ENCODE peak calls at places on chromosome 16, in nine cellular contexts. R is CD4-positive, alpha-beta T cell; V is IMR-90; A is uterus; D is PC-3; G is WERI-Rb-1; E is AG04450; F is right cardiac atrium; U is GM12878. Q is an unnamed sample.

GRCh38 chr16:8937803-8938202 is 25.9 kb downstream of the USP7 start:
- DNase-seq in E (no peak), R (no peak), A (no peak), U (no peak), V (no peak), F (no peak), D (peak), G (no peak), Q (no peak)

GRCh38 chr16:17204248-17205043 is 266.3 kb downstream of the XYLT1 start:
- DNase-seq in R (no peak), E (no peak), G (no peak), V (no peak), U (no peak), A (no peak), D (no peak), F (no peak), Q (no peak)

GRCh38 chr16:97822-98221 is 19.8 kb downstream of the MPG start:
- DNase-seq in G (no peak), D (no peak), R (no peak), F (no peak), U (no peak), A (no peak), E (no peak), V (peak), Q (no peak)

GRCh38 chr16:4780235-4780634 is 7.9 kb downstream of the SEPTIN12 start:
- DNase-seq in V (peak), F (no peak), E (no peak), U (no peak), D (peak), R (no peak), A (no peak), G (no peak), Q (no peak)

GRCh38 chr16:3879258-3879886 is 1.1 kb downstream of the CREBBP start:
- DNase-seq in U (no peak), E (no peak), G (peak), V (no peak), F (peak), A (no peak), R (no peak), D (peak), Q (peak)

GRCh38 chr16:87535855-87536794 is 43.3 kb upstream of the ZCCHC14 start:
- DNase-seq in D (no peak), G (no peak), V (no peak), U (no peak), F (no peak), A (no peak), E (no peak), R (no peak), Q (no peak)

GRCh38 chr16:84379731-84380369 is 11.5 kb downstream of the ATP2C2 start:
- DNase-seq in E (no peak), R (no peak), A (no peak), F (no peak), G (no peak), D (peak), U (no peak), V (no peak), Q (no peak)

GRCh38 chr16:52578007-52578828 is 31.3 kb upstream of the TOX3 start:
- DNase-seq in G (no peak), A (no peak), R (no peak), D (no peak), V (no peak), U (no peak), E (no peak), F (no peak), Q (no peak)

GRCh38 chr16:66274335-66275110 is 92.0 kb upstream of the CDH5 start:
- DNase-seq in R (no peak), E (no peak), A (no peak), V (peak), D (peak), U (no peak), G (no peak), F (no peak), Q (no peak)

GRCh38 chr16:57797526-57798266 is 4.6 kb downstream of the KIFC3 start:
- DNase-seq in V (no peak), R (no peak), A (no peak), D (peak), G (no peak), F (no peak), E (no peak), U (no peak), Q (no peak)

GRCh38 chr16:86783626-86784266 is 205.4 kb downstream of the FOXL1 start:
- DNase-seq in G (no peak), U (no peak), A (no peak), E (no peak), D (peak), R (no peak), F (no peak), V (no peak), Q (no peak)

GRCh38 chr16:75216576-75216975 is 2.2 kb upstream of the CTRB1 start:
- DNase-seq in G (no peak), V (no peak), D (no peak), U (no peak), R (no peak), F (no peak), A (no peak), E (no peak), Q (no peak)

GRCh38 chr16:3467920-3468319 is 24.4 kb downstream of the NAA60 start:
- DNase-seq in A (no peak), G (no peak), R (no peak), V (peak), E (no peak), F (no peak), D (peak), U (no peak), Q (no peak)

GRCh38 chr16:81220369-81220768 is 18.1 kb upstream of the BCO1 start:
- DNase-seq in F (no peak), A (no peak), D (no peak), U (no peak), V (no peak), R (no peak), E (no peak), G (no peak), Q (no peak)

GRCh38 chr16:84788968-84789371 is 30.8 kb upstream of the CRISPLD2 start:
- DNase-seq in F (no peak), E (no peak), D (no peak), A (no peak), R (no peak), U (no peak), V (no peak), G (no peak), Q (no peak)

GRCh38 chr16:48963901-48964615 is 317.6 kb downstream of the CBLN1 start:
- DNase-seq in R (no peak), D (peak), G (no peak), E (peak), V (peak), F (no peak), U (no peak), A (no peak), Q (no peak)

GRCh38 chr16:86016201-86016965 is 117.4 kb downstream of the IRF8 start:
- DNase-seq in E (no peak), G (peak), D (peak), R (no peak), A (no peak), F (no peak), U (peak), V (peak), Q (no peak)

GRCh38 chr16:20966746-20967145 is 66.2 kb downstream of the LYRM1 start:
- DNase-seq in G (no peak), D (no peak), F (no peak), R (no peak), U (no peak), A (no peak), V (no peak), E (no peak), Q (no peak)

GRCh38 chr16:23729503-23730424 is 16.7 kb upstream of the ERN2 start:
- DNase-seq in A (no peak), V (peak), R (no peak), E (peak), G (peak), D (peak), F (no peak), U (no peak), Q (no peak)

GRCh38 chr16:85683363-85683762 is 5.4 kb downstream of the GINS2 start:
- DNase-seq in F (no peak), U (no peak), G (no peak), V (no peak), D (no peak), R (no peak), E (no peak), A (no peak), Q (no peak)

GRCh38 chr16:4714996-4715395 is 19.1 kb downstream of the ANKS3 start:
- DNase-seq in E (no peak), R (no peak), V (no peak), A (no peak), D (no peak), U (no peak), F (no peak), G (no peak), Q (no peak)

GRCh38 chr16:58773870-58774269 is 39.8 kb upstream of the GOT2 start:
- DNase-seq in R (no peak), F (no peak), D (no peak), E (no peak), A (no peak), V (no peak), G (no peak), U (no peak), Q (no peak)

GRCh38 chr16:20610892-20611349 is 34.8 kb upstream of the ACSM2B start:
- DNase-seq in E (no peak), F (peak), G (no peak), D (no peak), V (no peak), U (no peak), R (no peak), A (no peak), Q (no peak)

GRCh38 chr16:12758670-12759558 is 44.8 kb downstream of the CPPED1 start:
- DNase-seq in E (no peak), G (no peak), F (no peak), D (no peak), R (no peak), A (no peak), U (no peak), V (no peak), Q (no peak)

GRCh38 chr16:73071131-73071940 is 23.4 kb upstream of the ZFHX3 start:
- DNase-seq in G (no peak), A (peak), E (no peak), D (peak), U (no peak), F (peak), R (no peak), V (no peak), Q (no peak)

GRCh38 chr16:22386976-22387375 is 12.6 kb upstream of the CDR2 start:
- DNase-seq in V (peak), D (peak), F (no peak), E (peak), U (no peak), A (no peak), G (no peak), R (no peak), Q (no peak)

GRCh38 chr16:20216818-20217217 is 110.5 kb downstream of the GP2 start:
- DNase-seq in G (no peak), R (no peak), E (no peak), V (no peak), U (peak), D (no peak), A (no peak), F (no peak), Q (no peak)

GRCh38 chr16:83727018-83727417 is 80.8 kb upstream of the HSBP1 start:
- DNase-seq in G (no peak), D (no peak), R (no peak), F (no peak), A (no peak), U (no peak), V (peak), E (peak), Q (no peak)

GRCh38 chr16:51540259-51540658 is 389.2 kb upstream of the SALL1 start:
- DNase-seq in A (no peak), F (no peak), D (no peak), R (no peak), G (no peak), U (no peak), V (peak), E (no peak), Q (no peak)

GRCh38 chr16:11129378-11129781 is 126.6 kb downstream of the SOCS1 start:
- DNase-seq in E (no peak), A (peak), V (no peak), F (no peak), G (no peak), D (no peak), R (no peak), U (no peak), Q (no peak)

GRCh38 chr16:4386951-4387565 is 15.4 kb downstream of the VASN start:
- DNase-seq in E (no peak), G (no peak), D (no peak), A (no peak), U (no peak), R (no peak), F (peak), V (no peak), Q (no peak)

DNA sequence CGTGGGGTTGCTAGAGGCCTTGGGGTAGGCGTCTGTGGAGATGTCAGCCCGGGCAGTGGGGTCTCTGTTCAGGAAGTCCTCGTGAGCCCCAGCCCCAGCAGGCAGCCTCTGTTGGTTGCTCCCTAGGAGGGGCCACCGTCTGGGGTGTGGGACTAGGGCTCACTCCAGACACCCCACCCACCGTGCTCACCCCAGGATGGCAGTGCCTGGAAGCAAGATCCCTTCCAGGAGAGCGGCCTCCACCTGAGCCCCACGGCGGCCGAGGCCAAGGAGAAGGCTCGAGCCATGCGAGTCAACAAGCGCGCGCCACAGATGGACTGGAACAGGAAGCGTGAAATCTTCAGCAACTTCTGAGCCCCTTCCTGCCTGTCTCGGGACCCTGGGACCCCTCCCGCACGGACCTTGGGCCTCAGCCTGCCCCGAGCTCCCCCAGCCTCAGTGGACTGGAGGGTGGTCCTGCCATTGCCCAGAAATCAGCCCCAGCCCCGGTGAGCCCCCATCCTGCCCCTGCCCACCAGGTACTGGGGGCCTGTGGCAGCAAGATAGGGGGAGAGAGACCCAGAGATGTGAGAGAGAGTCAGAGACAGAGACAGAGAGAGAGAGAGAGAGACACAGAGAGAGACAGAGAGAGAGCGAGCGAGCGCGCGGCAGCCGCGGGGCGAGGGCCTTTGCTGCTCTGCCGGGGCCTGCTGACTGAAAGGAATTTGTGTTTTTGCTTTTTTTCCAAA is 9.8 kb downstream of the NTHL1 start:
- DNase-seq in R (no peak), V (no peak), D (no peak), U (no peak), E (no peak), F (no peak), G (no peak), A (no peak), Q (no peak)
- H3K27ac ChIP-seq in R (no peak), V (peak), D (no peak), U (no peak), E (no peak), F (peak), G (no peak), A (peak), Q (peak)

GRCh38 chr16:56781565-56781964 is 51.6 kb downstream of the NUP93 start:
- DNase-seq in F (no peak), V (no peak), A (no peak), G (no peak), U (no peak), D (no peak), R (no peak), E (no peak), Q (no peak)
- H3K27ac ChIP-seq in F (no peak), V (no peak), A (no peak), G (no peak), U (no peak), D (no peak), R (no peak), E (no peak), Q (no peak)

DNA sequence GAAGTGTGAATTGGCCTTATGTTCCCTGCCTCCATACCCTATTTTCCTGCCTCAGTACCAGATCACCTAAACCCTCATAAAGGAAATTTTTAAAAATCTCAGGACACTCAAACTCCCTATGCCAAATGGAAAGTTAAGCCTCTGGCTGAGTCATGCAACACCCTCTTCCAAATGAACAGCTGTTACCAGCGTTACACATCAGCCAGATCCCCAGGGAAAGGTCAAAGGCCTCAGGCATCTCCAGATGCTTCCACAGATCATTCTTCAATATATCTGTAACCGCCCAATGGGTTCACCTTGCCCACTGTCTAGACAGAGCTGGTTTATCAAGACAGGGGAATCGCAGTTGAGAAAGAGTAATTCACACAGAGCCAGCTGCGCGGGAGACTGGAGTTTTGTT is 29.0 kb upstream of the SHCBP1 start:
- DNase-seq in V (peak), R (no peak), D (no peak), U (no peak), E (peak), A (peak), F (no peak), G (no peak), Q (no peak)
- H3K27ac ChIP-seq in V (peak), R (no peak), D (no peak), U (no peak), E (peak), A (peak), F (no peak), G (no peak), Q (no peak)

GRCh38 chr16:15946257-15947044 is 3.0 kb upstream of the ABCC1 start:
- DNase-seq in D (peak), R (no peak), A (no peak), U (no peak), G (no peak), F (no peak), V (peak), E (peak), Q (no peak)
- H3K27ac ChIP-seq in D (peak), R (no peak), A (no peak), U (no peak), G (no peak), F (no peak), V (peak), E (peak), Q (no peak)

GRCh38 chr16:67871256-67871655 is 1.6 kb upstream of the EDC4 start:
- DNase-seq in E (no peak), A (no peak), U (no peak), G (no peak), R (no peak), D (no peak), V (no peak), F (no peak), Q (no peak)

GRCh38 chr16:67872631-67873434 is at the start of gene EDC4:
- DNase-seq in R (peak), E (peak), G (peak), F (peak), A (peak), V (peak), U (peak), D (peak), Q (peak)

GRCh38 chr16:67873435-67874146 is 739 bp downstream of the EDC4 start:
- DNase-seq in A (no peak), V (peak), F (no peak), U (no peak), G (no peak), D (no peak), E (no peak), R (no peak), Q (no peak)

GRCh38 chr16:67874147-67874771 is 1.4 kb downstream of the EDC4 start:
- DNase-seq in U (no peak), D (no peak), G (no peak), V (no peak), A (no peak), F (no peak), R (no peak), E (no peak), Q (no peak)

GRCh38 chr16:67872131-67872630 is 671 bp upstream of the EDC4 start:
- DNase-seq in U (no peak), A (no peak), G (no peak), D (no peak), V (no peak), F (no peak), R (no peak), E (no peak), Q (no peak)
- H3K27ac ChIP-seq in U (peak), A (peak), G (peak), D (peak), V (no peak), F (peak), R (peak), E (peak), Q (no peak)

GRCh38 chr16:70681382-70682238 is 4.2 kb downstream of the MTSS2 start:
- DNase-seq in D (no peak), E (no peak), V (no peak), F (peak), R (no peak), U (no peak), A (no peak), G (no peak), Q (peak)
- H3K27ac ChIP-seq in D (no peak), E (peak), V (peak), F (no peak), R (no peak), U (no peak), A (peak), G (peak), Q (peak)

GRCh38 chr16:31130899-31131298 is 4.6 kb downstream of the PRSS8 start:
- DNase-seq in A (no peak), E (no peak), R (no peak), F (no peak), D (peak), U (no peak), G (no peak), V (no peak), Q (no peak)

GRCh38 chr16:31128711-31129567 is 6.6 kb downstream of the PRSS8 start:
- DNase-seq in V (no peak), G (no peak), A (no peak), E (no peak), R (no peak), F (peak), D (peak), U (no peak), Q (no peak)

GRCh38 chr16:31130336-31130812 is 5.2 kb downstream of the PRSS8 start:
- DNase-seq in A (no peak), V (no peak), D (no peak), F (no peak), E (no peak), R (no peak), G (no peak), U (no peak), Q (no peak)

GRCh38 chr16:31131416-31131815 is 4.1 kb downstream of the PRSS8 start:
- DNase-seq in U (no peak), G (no peak), D (no peak), F (no peak), R (no peak), V (no peak), E (no peak), A (no peak), Q (no peak)

DNA sequence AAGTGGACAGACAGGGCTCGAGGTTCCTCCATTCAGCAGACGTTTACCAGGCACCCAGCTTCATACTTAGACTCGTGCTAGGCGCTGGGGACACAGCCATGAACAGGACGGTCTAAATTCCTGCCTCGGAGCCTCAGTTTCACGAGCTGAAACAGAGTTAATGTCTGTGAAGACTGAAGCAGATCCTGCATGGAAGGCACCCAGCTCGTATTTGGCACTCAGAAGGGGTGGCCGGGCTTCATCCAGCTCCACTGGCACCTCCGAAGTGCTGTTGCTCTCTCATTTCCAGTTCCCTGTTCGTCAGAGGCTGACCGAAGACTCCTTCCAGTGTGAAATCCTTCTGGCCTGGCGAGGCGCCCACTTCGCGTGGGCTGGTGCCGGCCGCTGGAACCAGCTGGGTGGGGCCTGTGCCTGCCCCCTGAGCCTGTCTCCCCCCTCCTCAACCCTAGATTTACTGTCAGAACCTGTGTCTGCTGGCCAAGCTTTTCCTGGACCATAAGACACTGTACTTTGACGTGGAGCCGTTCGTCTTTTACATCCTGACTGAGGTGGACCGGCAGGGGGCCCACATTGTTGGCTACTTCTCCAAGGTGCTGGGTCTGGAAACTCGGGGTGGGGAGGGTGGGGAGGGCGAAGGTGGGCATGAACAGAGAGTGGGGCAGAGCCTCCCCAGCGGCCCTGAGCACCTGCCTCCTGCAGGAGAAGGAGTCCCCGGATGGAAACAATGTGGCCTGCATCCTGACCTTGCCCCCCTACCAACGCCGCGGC is 5.8 kb downstream of the PRSS8 start:
- DNase-seq in G (no peak), F (peak), U (no peak), V (no peak), D (no peak), A (peak), R (no peak), E (no peak), Q (peak)
- H3K27ac ChIP-seq in G (no peak), F (peak), U (no peak), V (no peak), D (peak), A (peak), R (no peak), E (no peak), Q (peak)